ENCODE peak calls at places on chromosomes 3 and 15, in five cellular contexts. H is NT2/D1, Q is GM12878, E is HepG2, L is H1. Y is an unnamed sample.

GRCh38 chr3:71111784-71112440 is 471.6 kb downstream of the FOXP1 start:
- DNase-seq in H (no peak), Q (no peak), E (peak; percentile 55), L (no peak), Y (no peak)

GRCh38 chr3:15779111-15779510 is 18.7 kb downstream of the ANKRD28 start:
- DNase-seq in H (no peak), Q (no peak), E (no peak), L (no peak), Y (no peak)

GRCh38 chr15:48925714-48926223 is 38.0 kb downstream of the SHC4 start:
- DNase-seq in H (no peak), Q (no peak), E (peak; percentile 29), L (no peak), Y (no peak)

GRCh38 chr3:5264093-5264610 is 76.6 kb downstream of the EDEM1 start:
- DNase-seq in H (peak; percentile 6), Q (no peak), E (no peak), L (no peak), Y (no peak)

GRCh38 chr15:37142371-37142770 is 42.0 kb upstream of the MEIS2 start:
- DNase-seq in H (no peak), Q (no peak), E (no peak), L (no peak), Y (no peak)

GRCh38 chr15:65423977-65424679 is 1.4 kb upstream of the IGDCC4 start:
- DNase-seq in H (no peak), Q (no peak), E (no peak), L (no peak), Y (no peak)

GRCh38 chr3:118683636-118684035 is 351.0 kb downstream of the IGSF11 start:
- DNase-seq in H (no peak), Q (no peak), E (no peak), L (no peak), Y (no peak)

GRCh38 chr15:79593119-79593869 is 161.2 kb downstream of the MINAR1 start:
- DNase-seq in H (no peak), Q (no peak), E (peak; percentile 13), L (no peak), Y (peak; percentile 25)

GRCh38 chr15:77087213-77087612 is 16.3 kb upstream of the TSPAN3 start:
- DNase-seq in H (no peak), Q (no peak), E (no peak), L (no peak), Y (no peak)

GRCh38 chr3:10274601-10275000 is 18.1 kb downstream of the GHRL start:
- DNase-seq in H (no peak), Q (no peak), E (no peak), L (no peak), Y (no peak)

GRCh38 chr3:187878776-187879524 is 133.7 kb upstream of the BCL6 start:
- DNase-seq in H (no peak), Q (no peak), E (no peak), L (no peak), Y (no peak)

GRCh38 chr15:70504305-70504951 is 258.9 kb downstream of the UACA start:
- DNase-seq in H (no peak), Q (no peak), E (no peak), L (no peak), Y (no peak)

GRCh38 chr3:69250014-69250413 is 127.6 kb upstream of the LMOD3 start:
- DNase-seq in H (peak; percentile 84), Q (no peak), E (no peak), L (no peak), Y (peak; percentile 64)

GRCh38 chr15:88057836-88058235 is 198.7 kb downstream of the NTRK3 start:
- DNase-seq in H (no peak), Q (no peak), E (no peak), L (no peak), Y (no peak)

GRCh38 chr3:69458798-69459197 is 72.9 kb upstream of the FRMD4B start:
- DNase-seq in H (no peak), Q (no peak), E (no peak), L (no peak), Y (no peak)

GRCh38 chr3:169161011-169161410 is 502.5 kb downstream of the MECOM start:
- DNase-seq in H (no peak), Q (no peak), E (no peak), L (no peak), Y (no peak)

GRCh38 chr3:123637841-123638240 is 53.0 kb upstream of the HACD2 start:
- DNase-seq in H (no peak), Q (no peak), E (no peak), L (no peak), Y (no peak)

GRCh38 chr3:52021869-52022268 is 26.2 kb upstream of the RPL29 start:
- DNase-seq in H (no peak), Q (no peak), E (no peak), L (no peak), Y (no peak)

GRCh38 chr3:157033001-157033400 is 126.9 kb downstream of the CCNL1 start:
- DNase-seq in H (no peak), Q (no peak), E (no peak), L (no peak), Y (no peak)

GRCh38 chr3:45269952-45270351 is 43.9 kb upstream of the TMEM158 start:
- DNase-seq in H (no peak), Q (no peak), E (no peak), L (no peak), Y (no peak)

GRCh38 chr3:52439426-52440248 is 5.3 kb downstream of the SEMA3G start:
- DNase-seq in H (no peak), Q (no peak), E (no peak), L (no peak), Y (no peak)

GRCh38 chr15:44738340-44738984 is 2.1 kb downstream of the TRIM69 start:
- DNase-seq in H (no peak), Q (no peak), E (peak; percentile 47), L (no peak), Y (peak; percentile 28)

GRCh38 chr3:106714400-106714799 is 662.8 kb upstream of the CCDC54 start:
- DNase-seq in H (no peak), Q (no peak), E (no peak), L (no peak), Y (no peak)
- TF ChIP-seq SUZ12 in H (no peak), Q (no peak), E (no peak), L (no peak), Y (no peak)

DNA sequence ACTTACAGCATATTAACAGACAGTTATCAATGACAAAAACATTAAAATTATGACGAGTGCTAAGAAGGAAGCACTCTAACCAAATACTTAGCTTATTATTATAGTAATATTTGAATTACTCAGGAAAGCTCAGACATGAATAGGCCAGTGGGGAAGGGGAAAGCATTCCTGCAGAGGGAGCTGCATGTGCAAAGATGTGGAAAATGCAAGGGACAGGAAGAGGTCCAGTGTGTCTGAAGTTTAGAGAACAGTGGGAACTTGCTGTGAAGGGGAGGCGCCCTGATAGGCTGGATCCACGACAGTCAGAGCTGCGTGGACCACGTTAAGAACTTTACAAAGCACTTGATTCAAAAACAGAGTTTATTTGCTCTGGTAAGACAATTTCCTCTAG is 1.2 kb upstream of the SPICE1 start:
- DNase-seq in H (no peak), Q (no peak), E (peak; percentile 44), L (no peak), Y (no peak)
- TF ChIP-seq SUZ12 in H (no peak), Q (no peak), E (no peak), L (no peak), Y (no peak)

GRCh38 chr3:131739211-131739610 is 236.4 kb upstream of the MRPL3 start:
- DNase-seq in H (no peak), Q (no peak), E (no peak), L (no peak), Y (no peak)
- TF ChIP-seq SUZ12 in H (no peak), Q (no peak), E (no peak), L (no peak), Y (no peak)

DNA sequence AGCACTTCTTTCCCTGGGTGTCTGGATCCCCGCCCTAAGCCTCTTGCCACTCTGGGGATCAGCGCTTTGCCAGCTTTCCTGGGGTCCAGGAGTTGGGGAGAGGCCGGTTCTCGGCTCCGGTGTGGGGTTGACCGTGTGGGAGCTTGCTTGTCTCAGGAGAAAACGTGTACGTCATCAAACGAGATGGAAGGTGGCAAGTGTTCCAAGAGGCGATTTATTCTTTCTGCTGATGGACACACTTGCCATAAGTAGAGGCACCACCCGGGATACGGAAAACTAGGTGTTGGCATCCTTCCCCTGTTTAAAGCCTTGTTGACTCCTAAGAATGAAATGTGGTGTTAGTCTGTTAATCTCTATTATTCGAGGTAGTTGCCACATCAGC is 295 bp downstream of the ZWILCH start:
- DNase-seq in H (no peak), Q (no peak), E (no peak), L (no peak), Y (peak; percentile 61)
- TF ChIP-seq SUZ12 in H (no peak), Q (no peak), E (no peak), L (no peak), Y (no peak)

Y was measured in HEK293T.